ENCODE peak calls at places on chromosomes 6 and 20, in seven cellular contexts. One of them, this sample, is unnamed.

GRCh38 chr6:132728616-132729015 is 14.8 kb upstream of the VNN1 start:
- DNase-seq in sigmoid colon: no peak
- DNase-seq in dorsolateral prefrontal cortex: no peak
- DNase-seq in stomach: no peak
- DNase-seq in aorta: no peak
- DNase-seq in H7: peak
- DNase-seq in cardiac fibroblast: no peak
- DNase-seq in this sample: no peak

GRCh38 chr20:33119725-33120720 is 40.6 kb downstream of the BPIFB4 start:
- DNase-seq in aorta: no peak
- DNase-seq in cardiac fibroblast: peak
- DNase-seq in H7: no peak
- DNase-seq in stomach: no peak
- DNase-seq in dorsolateral prefrontal cortex: no peak
- DNase-seq in sigmoid colon: no peak
- DNase-seq in this sample: no peak

GRCh38 chr20:9617940-9618339 is 103.5 kb downstream of the LAMP5 start:
- DNase-seq in aorta: no peak
- DNase-seq in sigmoid colon: no peak
- DNase-seq in dorsolateral prefrontal cortex: no peak
- DNase-seq in stomach: peak
- DNase-seq in cardiac fibroblast: peak
- DNase-seq in H7: peak
- DNase-seq in this sample: peak

GRCh38 chr6:143592335-143592734 is 80.8 kb upstream of the FUCA2 start:
- DNase-seq in H7: peak
- DNase-seq in dorsolateral prefrontal cortex: no peak
- DNase-seq in aorta: no peak
- DNase-seq in sigmoid colon: no peak
- DNase-seq in cardiac fibroblast: peak
- DNase-seq in stomach: no peak
- DNase-seq in this sample: peak

GRCh38 chr6:43793875-43794242 is 23.8 kb downstream of the VEGFA start:
- DNase-seq in dorsolateral prefrontal cortex: no peak
- DNase-seq in stomach: no peak
- DNase-seq in H7: no peak
- DNase-seq in sigmoid colon: no peak
- DNase-seq in aorta: peak
- DNase-seq in cardiac fibroblast: no peak
- DNase-seq in this sample: no peak

GRCh38 chr20:61761453-61762207 is 304.1 kb downstream of the TAF4 start:
- DNase-seq in aorta: peak
- DNase-seq in dorsolateral prefrontal cortex: no peak
- DNase-seq in cardiac fibroblast: no peak
- DNase-seq in sigmoid colon: peak
- DNase-seq in stomach: no peak
- DNase-seq in H7: no peak
- DNase-seq in this sample: no peak

GRCh38 chr6:105235155-105235554 is 55.3 kb upstream of the POPDC3 start:
- DNase-seq in cardiac fibroblast: no peak
- DNase-seq in stomach: no peak
- DNase-seq in H7: no peak
- DNase-seq in aorta: no peak
- DNase-seq in dorsolateral prefrontal cortex: no peak
- DNase-seq in sigmoid colon: no peak
- DNase-seq in this sample: no peak

GRCh38 chr6:106613590-106613989 is 15.7 kb downstream of the RTN4IP1 start:
- DNase-seq in aorta: no peak
- DNase-seq in H7: no peak
- DNase-seq in dorsolateral prefrontal cortex: no peak
- DNase-seq in stomach: no peak
- DNase-seq in sigmoid colon: no peak
- DNase-seq in cardiac fibroblast: no peak
- DNase-seq in this sample: no peak

GRCh38 chr6:42315220-42315990 is 97.7 kb upstream of the MRPS10 start:
- DNase-seq in cardiac fibroblast: no peak
- DNase-seq in sigmoid colon: no peak
- DNase-seq in dorsolateral prefrontal cortex: no peak
- DNase-seq in stomach: no peak
- DNase-seq in aorta: no peak
- DNase-seq in H7: no peak
- DNase-seq in this sample: no peak

GRCh38 chr6:15698474-15698873 is 35.6 kb upstream of the DTNBP1 start:
- DNase-seq in stomach: no peak
- DNase-seq in sigmoid colon: no peak
- DNase-seq in dorsolateral prefrontal cortex: no peak
- DNase-seq in aorta: no peak
- DNase-seq in H7: no peak
- DNase-seq in cardiac fibroblast: no peak
- DNase-seq in this sample: no peak

GRCh38 chr6:124961784-124962611 is at the start of gene RNF217:
- DNase-seq in dorsolateral prefrontal cortex: peak
- DNase-seq in H7: peak
- DNase-seq in stomach: peak
- DNase-seq in sigmoid colon: peak
- DNase-seq in cardiac fibroblast: peak
- DNase-seq in aorta: peak
- DNase-seq in this sample: peak

GRCh38 chr6:71965404-71965803 is 79.1 kb downstream of the RIMS1 start:
- DNase-seq in sigmoid colon: no peak
- DNase-seq in H7: no peak
- DNase-seq in dorsolateral prefrontal cortex: peak
- DNase-seq in aorta: no peak
- DNase-seq in stomach: no peak
- DNase-seq in cardiac fibroblast: no peak
- DNase-seq in this sample: no peak

GRCh38 chr6:2875840-2876207 is 27.3 kb downstream of the SERPINB9 start:
- DNase-seq in cardiac fibroblast: peak
- DNase-seq in stomach: no peak
- DNase-seq in H7: peak
- DNase-seq in dorsolateral prefrontal cortex: no peak
- DNase-seq in sigmoid colon: no peak
- DNase-seq in aorta: peak
- DNase-seq in this sample: no peak

GRCh38 chr20:50921055-50921454 is 10.2 kb downstream of the ADNP start:
- DNase-seq in cardiac fibroblast: peak
- DNase-seq in sigmoid colon: no peak
- DNase-seq in H7: no peak
- DNase-seq in aorta: no peak
- DNase-seq in dorsolateral prefrontal cortex: no peak
- DNase-seq in stomach: no peak
- DNase-seq in this sample: peak

GRCh38 chr6:44004625-44005506 is 122.4 kb downstream of the MRPL14 start:
- DNase-seq in cardiac fibroblast: peak
- DNase-seq in dorsolateral prefrontal cortex: peak
- DNase-seq in H7: peak
- DNase-seq in aorta: peak
- DNase-seq in sigmoid colon: no peak
- DNase-seq in stomach: no peak
- DNase-seq in this sample: no peak

GRCh38 chr6:54473328-54473727 is 165.1 kb downstream of the TINAG start:
- DNase-seq in cardiac fibroblast: no peak
- DNase-seq in H7: no peak
- DNase-seq in dorsolateral prefrontal cortex: no peak
- DNase-seq in sigmoid colon: no peak
- DNase-seq in aorta: no peak
- DNase-seq in stomach: no peak
- DNase-seq in this sample: no peak

GRCh38 chr6:136582702-136583471 is 32.7 kb upstream of the MAP7 start:
- DNase-seq in H7: no peak
- DNase-seq in cardiac fibroblast: peak
- DNase-seq in dorsolateral prefrontal cortex: no peak
- DNase-seq in stomach: no peak
- DNase-seq in sigmoid colon: no peak
- DNase-seq in aorta: no peak
- DNase-seq in this sample: peak

GRCh38 chr20:43563991-43564390 is 5.2 kb downstream of the SGK2 start:
- DNase-seq in cardiac fibroblast: no peak
- DNase-seq in sigmoid colon: no peak
- DNase-seq in dorsolateral prefrontal cortex: no peak
- DNase-seq in aorta: no peak
- DNase-seq in H7: no peak
- DNase-seq in stomach: no peak
- DNase-seq in this sample: no peak

DNA sequence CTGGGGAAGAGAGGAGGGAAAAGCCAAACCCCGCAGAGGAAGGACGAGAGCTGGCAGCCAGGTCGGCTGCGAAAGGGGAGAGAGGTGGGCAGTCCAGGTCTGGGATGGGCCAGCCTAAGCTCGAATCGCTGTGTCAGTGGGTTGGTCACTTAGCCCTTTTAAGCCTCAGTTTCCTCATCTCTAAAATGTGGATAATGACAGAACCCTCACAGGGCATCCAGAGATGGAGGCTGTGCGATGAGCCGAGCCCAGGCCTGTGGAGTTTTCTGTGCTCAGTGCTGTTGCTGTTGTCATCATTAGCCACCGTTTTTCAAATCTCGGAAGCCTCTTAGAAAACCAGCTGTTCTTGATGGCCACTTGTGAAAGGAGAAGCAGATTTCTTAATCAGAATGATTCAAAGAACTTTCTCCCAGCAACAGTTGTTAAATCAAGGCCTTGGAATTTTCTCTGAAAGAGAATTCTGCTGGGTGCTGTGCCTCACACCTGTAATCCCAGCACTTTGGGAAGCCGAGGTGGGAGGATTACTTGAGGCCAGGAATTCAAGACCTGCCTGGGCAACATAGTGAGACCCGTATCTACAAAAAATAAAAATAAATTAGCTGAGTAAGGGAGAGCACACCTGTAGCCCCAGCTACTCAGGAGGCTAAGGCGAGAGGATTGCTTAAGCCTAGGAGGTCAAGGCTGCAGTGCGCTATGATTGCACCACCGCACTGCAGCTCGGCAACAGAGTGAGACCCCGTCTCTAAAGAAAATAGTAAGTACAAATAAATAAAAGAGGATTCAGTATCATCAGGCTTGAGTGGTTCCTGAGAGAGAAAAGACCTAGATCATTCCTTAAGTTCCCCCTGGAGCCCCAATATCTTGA is 46.3 kb upstream of the ENTPD6 start:
- DNase-seq in stomach: no peak
- DNase-seq in aorta: no peak
- DNase-seq in dorsolateral prefrontal cortex: no peak
- DNase-seq in H7: no peak
- DNase-seq in sigmoid colon: no peak
- DNase-seq in cardiac fibroblast: peak
- DNase-seq in this sample: no peak
- H3K4me3 ChIP-seq in stomach: peak
- H3K4me3 ChIP-seq in aorta: no peak
- H3K4me3 ChIP-seq in dorsolateral prefrontal cortex: peak
- H3K4me3 ChIP-seq in H7: no peak
- H3K4me3 ChIP-seq in sigmoid colon: no peak
- H3K4me3 ChIP-seq in cardiac fibroblast: no peak
- H3K4me3 ChIP-seq in this sample: no peak

GRCh38 chr20:57470212-57470522 is 54.8 kb downstream of the CTCFL start:
- DNase-seq in H7: no peak
- DNase-seq in stomach: no peak
- DNase-seq in sigmoid colon: peak
- DNase-seq in dorsolateral prefrontal cortex: no peak
- DNase-seq in cardiac fibroblast: no peak
- DNase-seq in aorta: peak
- DNase-seq in this sample: no peak
- H3K4me3 ChIP-seq in H7: no peak
- H3K4me3 ChIP-seq in stomach: no peak
- H3K4me3 ChIP-seq in sigmoid colon: no peak
- H3K4me3 ChIP-seq in dorsolateral prefrontal cortex: no peak
- H3K4me3 ChIP-seq in cardiac fibroblast: no peak
- H3K4me3 ChIP-seq in aorta: no peak
- H3K4me3 ChIP-seq in this sample: no peak

GRCh38 chr6:129765008-129765407 is 55.0 kb upstream of the ARHGAP18 start:
- DNase-seq in H7: no peak
- DNase-seq in stomach: no peak
- DNase-seq in sigmoid colon: no peak
- DNase-seq in aorta: no peak
- DNase-seq in dorsolateral prefrontal cortex: no peak
- DNase-seq in cardiac fibroblast: no peak
- DNase-seq in this sample: no peak

GRCh38 chr6:129773304-129773703 is 63.3 kb upstream of the ARHGAP18 start:
- DNase-seq in cardiac fibroblast: no peak
- DNase-seq in H7: no peak
- DNase-seq in sigmoid colon: no peak
- DNase-seq in dorsolateral prefrontal cortex: no peak
- DNase-seq in stomach: no peak
- DNase-seq in aorta: no peak
- DNase-seq in this sample: no peak

GRCh38 chr6:129766959-129767728 is 57.2 kb upstream of the ARHGAP18 start:
- DNase-seq in aorta: peak
- DNase-seq in cardiac fibroblast: peak
- DNase-seq in H7: peak
- DNase-seq in dorsolateral prefrontal cortex: peak
- DNase-seq in stomach: peak
- DNase-seq in sigmoid colon: peak
- DNase-seq in this sample: peak

DNA sequence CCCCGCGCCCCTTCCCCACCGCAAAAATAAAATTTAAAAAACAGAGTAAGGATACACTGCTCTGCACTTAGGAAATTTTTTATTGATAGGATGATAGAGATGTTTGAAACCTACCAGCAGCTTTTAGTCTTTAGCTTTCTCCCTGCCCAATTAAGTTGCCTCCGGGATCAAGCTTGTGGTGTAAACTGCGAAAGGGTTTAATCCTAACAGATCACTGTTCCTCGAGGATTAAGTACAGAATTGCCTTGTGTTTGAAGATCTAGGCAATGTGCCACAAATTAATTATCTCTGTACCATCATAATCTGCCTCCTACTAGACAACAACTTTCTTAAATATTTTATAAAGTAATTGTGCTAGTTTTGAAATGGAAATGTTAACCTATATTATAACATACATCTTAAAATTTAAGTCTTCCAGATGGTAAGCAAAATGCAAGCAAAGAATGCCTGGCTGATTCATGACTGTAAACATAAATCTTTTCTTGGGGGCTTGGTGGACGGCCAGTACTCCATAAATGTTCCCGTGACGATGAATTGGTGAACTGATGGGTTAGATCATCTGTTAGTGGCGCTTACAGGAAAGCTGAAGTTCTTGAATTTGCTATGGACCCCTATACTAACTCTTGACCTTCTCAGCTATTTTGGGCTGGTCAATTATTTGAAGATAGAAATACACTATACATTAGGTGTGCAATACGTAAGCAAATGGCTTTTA is 58.0 kb upstream of the ARHGAP18 start:
- DNase-seq in cardiac fibroblast: no peak
- DNase-seq in dorsolateral prefrontal cortex: no peak
- DNase-seq in H7: no peak
- DNase-seq in stomach: no peak
- DNase-seq in aorta: no peak
- DNase-seq in sigmoid colon: no peak
- DNase-seq in this sample: peak
- H3K4me3 ChIP-seq in cardiac fibroblast: peak
- H3K4me3 ChIP-seq in dorsolateral prefrontal cortex: peak
- H3K4me3 ChIP-seq in H7: peak
- H3K4me3 ChIP-seq in stomach: peak
- H3K4me3 ChIP-seq in aorta: no peak
- H3K4me3 ChIP-seq in sigmoid colon: no peak
- H3K4me3 ChIP-seq in this sample: peak

DNA sequence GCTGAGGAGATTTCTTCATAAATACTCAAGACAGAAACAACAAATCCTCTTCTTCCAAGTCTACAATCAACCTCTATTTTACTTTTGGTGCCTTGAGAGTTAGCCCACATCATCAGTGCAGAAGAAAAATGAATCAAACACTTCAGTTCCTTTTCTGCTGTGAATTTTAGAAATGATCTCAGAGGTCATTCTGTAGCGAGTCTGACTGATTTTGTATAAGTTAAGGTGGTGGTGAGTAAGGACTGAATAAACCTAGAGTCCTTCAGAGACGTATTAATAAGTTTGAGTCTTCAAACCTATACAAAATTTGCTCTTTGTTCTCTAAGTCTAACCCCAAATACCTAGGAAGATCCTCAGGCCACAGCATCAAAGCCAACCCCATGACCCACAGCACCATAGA is 33.1 kb upstream of the NT5E start:
- DNase-seq in aorta: no peak
- DNase-seq in sigmoid colon: no peak
- DNase-seq in stomach: no peak
- DNase-seq in dorsolateral prefrontal cortex: no peak
- DNase-seq in H7: no peak
- DNase-seq in cardiac fibroblast: no peak
- DNase-seq in this sample: no peak
- H3K4me3 ChIP-seq in aorta: no peak
- H3K4me3 ChIP-seq in sigmoid colon: no peak
- H3K4me3 ChIP-seq in stomach: no peak
- H3K4me3 ChIP-seq in dorsolateral prefrontal cortex: no peak
- H3K4me3 ChIP-seq in H7: no peak
- H3K4me3 ChIP-seq in cardiac fibroblast: no peak
- H3K4me3 ChIP-seq in this sample: no peak

This sample was measured in fibroblast of villous mesenchyme.